ENCODE peak calls at places on chromosomes 16 and 17, in four cellular contexts. One of them, this sample, is unnamed.

GRCh38 chr17:41734139-41734948 is at the start of gene HAP1:
- DNase-seq in GM12892: no peak
- DNase-seq in T-helper 1 cell: no peak
- DNase-seq in effector CD4-positive, alpha-beta T cell: no peak
- DNase-seq in this sample: no peak

GRCh38 chr17:79664925-79665738 is 54.3 kb upstream of the RBFOX3 start:
- DNase-seq in GM12892: no peak
- DNase-seq in T-helper 1 cell: no peak
- DNase-seq in effector CD4-positive, alpha-beta T cell: no peak
- DNase-seq in this sample: no peak

GRCh38 chr16:17273142-17273561 is 197.6 kb downstream of the XYLT1 start:
- DNase-seq in GM12892: no peak
- DNase-seq in T-helper 1 cell: no peak
- DNase-seq in effector CD4-positive, alpha-beta T cell: no peak
- DNase-seq in this sample: no peak

GRCh38 chr17:75783803-75784472 is 668 bp upstream of the UNK start:
- DNase-seq in GM12892: no peak
- DNase-seq in T-helper 1 cell: no peak
- DNase-seq in effector CD4-positive, alpha-beta T cell: no peak
- DNase-seq in this sample: no peak

GRCh38 chr16:58409316-58409973 is 17.2 kb downstream of the GINS3 start:
- DNase-seq in GM12892: no peak
- DNase-seq in T-helper 1 cell: no peak
- DNase-seq in effector CD4-positive, alpha-beta T cell: no peak
- DNase-seq in this sample: no peak

GRCh38 chr17:38598536-38598935 is 7.2 kb downstream of the SRCIN1 start:
- DNase-seq in GM12892: peak
- DNase-seq in T-helper 1 cell: no peak
- DNase-seq in effector CD4-positive, alpha-beta T cell: no peak
- DNase-seq in this sample: no peak

GRCh38 chr16:9003322-9003721 is 39.6 kb upstream of the USP7 start:
- DNase-seq in GM12892: no peak
- DNase-seq in T-helper 1 cell: no peak
- DNase-seq in effector CD4-positive, alpha-beta T cell: no peak
- DNase-seq in this sample: no peak

GRCh38 chr16:77059441-77059840 is 131.5 kb upstream of the MON1B start:
- DNase-seq in GM12892: no peak
- DNase-seq in T-helper 1 cell: no peak
- DNase-seq in effector CD4-positive, alpha-beta T cell: no peak
- DNase-seq in this sample: no peak

GRCh38 chr16:67162439-67163163 is 1.9 kb upstream of the HSF4 start:
- DNase-seq in GM12892: no peak
- DNase-seq in T-helper 1 cell: no peak
- DNase-seq in effector CD4-positive, alpha-beta T cell: no peak
- DNase-seq in this sample: no peak

GRCh38 chr16:67676516-67676915 is 9.9 kb downstream of the C16orf86 start:
- DNase-seq in GM12892: no peak
- DNase-seq in T-helper 1 cell: no peak
- DNase-seq in effector CD4-positive, alpha-beta T cell: no peak
- DNase-seq in this sample: no peak

GRCh38 chr17:17837966-17838962 is 1.5 kb upstream of the SREBF1 start:
- DNase-seq in GM12892: no peak
- DNase-seq in T-helper 1 cell: no peak
- DNase-seq in effector CD4-positive, alpha-beta T cell: no peak
- DNase-seq in this sample: no peak

GRCh38 chr17:37361543-37361942 is 14.2 kb upstream of the C17orf78 start:
- DNase-seq in GM12892: no peak
- DNase-seq in T-helper 1 cell: no peak
- DNase-seq in effector CD4-positive, alpha-beta T cell: no peak
- DNase-seq in this sample: no peak

GRCh38 chr17:12730931-12731521 is 58.3 kb upstream of the ARHGAP44 start:
- DNase-seq in GM12892: no peak
- DNase-seq in T-helper 1 cell: no peak
- DNase-seq in effector CD4-positive, alpha-beta T cell: no peak
- DNase-seq in this sample: no peak

GRCh38 chr16:4372578-4373355 is 1.1 kb downstream of the VASN start:
- DNase-seq in GM12892: no peak
- DNase-seq in T-helper 1 cell: no peak
- DNase-seq in effector CD4-positive, alpha-beta T cell: no peak
- DNase-seq in this sample: no peak

GRCh38 chr17:31580331-31581021 is 189.0 kb downstream of the RAB11FIP4 start:
- DNase-seq in GM12892: no peak
- DNase-seq in T-helper 1 cell: no peak
- DNase-seq in effector CD4-positive, alpha-beta T cell: no peak
- DNase-seq in this sample: no peak

GRCh38 chr17:61395983-61396585 is 3.6 kb upstream of the TBX2 start:
- DNase-seq in GM12892: no peak
- DNase-seq in T-helper 1 cell: no peak
- DNase-seq in effector CD4-positive, alpha-beta T cell: no peak
- DNase-seq in this sample: no peak

GRCh38 chr17:76091526-76092285 is 11.9 kb downstream of the EXOC7 start:
- DNase-seq in GM12892: peak
- DNase-seq in T-helper 1 cell: no peak
- DNase-seq in effector CD4-positive, alpha-beta T cell: no peak
- DNase-seq in this sample: no peak

GRCh38 chr17:17849147-17849820 is 12.5 kb upstream of the SREBF1 start:
- DNase-seq in GM12892: peak
- DNase-seq in T-helper 1 cell: peak
- DNase-seq in effector CD4-positive, alpha-beta T cell: peak
- DNase-seq in this sample: peak

GRCh38 chr16:81369888-81370504 is 55.2 kb downstream of the GAN start:
- DNase-seq in GM12892: no peak
- DNase-seq in T-helper 1 cell: no peak
- DNase-seq in effector CD4-positive, alpha-beta T cell: no peak
- DNase-seq in this sample: no peak

GRCh38 chr16:67716097-67716496 is 3.0 kb downstream of the GFOD2 start:
- DNase-seq in GM12892: no peak
- DNase-seq in T-helper 1 cell: no peak
- DNase-seq in effector CD4-positive, alpha-beta T cell: no peak
- DNase-seq in this sample: no peak

GRCh38 chr17:82330322-82331239 is 3.0 kb downstream of the SECTM1 start:
- DNase-seq in GM12892: peak
- DNase-seq in T-helper 1 cell: no peak
- DNase-seq in effector CD4-positive, alpha-beta T cell: no peak
- DNase-seq in this sample: no peak

GRCh38 chr17:67289174-67289876 is 44.3 kb upstream of the HELZ start:
- DNase-seq in GM12892: no peak
- DNase-seq in T-helper 1 cell: no peak
- DNase-seq in effector CD4-positive, alpha-beta T cell: no peak
- DNase-seq in this sample: no peak

GRCh38 chr17:1365445-1366039 is 34.5 kb downstream of the YWHAE start:
- DNase-seq in GM12892: peak
- DNase-seq in T-helper 1 cell: peak
- DNase-seq in effector CD4-positive, alpha-beta T cell: peak
- DNase-seq in this sample: peak

GRCh38 chr17:77600346-77600745 is 358.2 kb upstream of the TNRC6C start:
- DNase-seq in GM12892: no peak
- DNase-seq in T-helper 1 cell: no peak
- DNase-seq in effector CD4-positive, alpha-beta T cell: no peak
- DNase-seq in this sample: no peak

GRCh38 chr16:14668556-14669223 is 25.4 kb downstream of the PLA2G10 start:
- DNase-seq in GM12892: no peak
- DNase-seq in T-helper 1 cell: no peak
- DNase-seq in effector CD4-positive, alpha-beta T cell: no peak
- DNase-seq in this sample: no peak

GRCh38 chr17:63150994-63151464 is 185.0 kb downstream of the TANC2 start:
- DNase-seq in GM12892: no peak
- DNase-seq in T-helper 1 cell: no peak
- DNase-seq in effector CD4-positive, alpha-beta T cell: no peak
- DNase-seq in this sample: no peak

GRCh38 chr16:77143364-77143763 is 47.6 kb upstream of the MON1B start:
- DNase-seq in GM12892: no peak
- DNase-seq in T-helper 1 cell: no peak
- DNase-seq in effector CD4-positive, alpha-beta T cell: no peak
- DNase-seq in this sample: no peak

GRCh38 chr16:27789150-27789549 is 239.2 kb downstream of the KATNIP start:
- DNase-seq in GM12892: no peak
- DNase-seq in T-helper 1 cell: no peak
- DNase-seq in effector CD4-positive, alpha-beta T cell: no peak
- DNase-seq in this sample: no peak

GRCh38 chr16:87757841-87758426 is 7.9 kb downstream of the KLHDC4 start:
- DNase-seq in GM12892: no peak
- DNase-seq in T-helper 1 cell: no peak
- DNase-seq in effector CD4-positive, alpha-beta T cell: no peak
- DNase-seq in this sample: no peak

GRCh38 chr17:13575922-13576419 is 25.8 kb downstream of the HS3ST3A1 start:
- DNase-seq in GM12892: no peak
- DNase-seq in T-helper 1 cell: no peak
- DNase-seq in effector CD4-positive, alpha-beta T cell: no peak
- DNase-seq in this sample: no peak

GRCh38 chr16:54204756-54205155 is 81.8 kb downstream of the IRX3 start:
- DNase-seq in GM12892: no peak
- DNase-seq in T-helper 1 cell: no peak
- DNase-seq in effector CD4-positive, alpha-beta T cell: no peak
- DNase-seq in this sample: no peak

GRCh38 chr17:7409716-7410115 is 2.1 kb downstream of the NLGN2 start:
- DNase-seq in GM12892: no peak
- DNase-seq in T-helper 1 cell: no peak
- DNase-seq in effector CD4-positive, alpha-beta T cell: no peak
- DNase-seq in this sample: no peak

GRCh38 chr17:42835732-42836131 is 2.5 kb downstream of the PSME3 start:
- DNase-seq in GM12892: no peak
- DNase-seq in T-helper 1 cell: no peak
- DNase-seq in effector CD4-positive, alpha-beta T cell: no peak
- DNase-seq in this sample: no peak

GRCh38 chr17:67700037-67700436 is 17.7 kb upstream of the NOL11 start:
- DNase-seq in GM12892: no peak
- DNase-seq in T-helper 1 cell: no peak
- DNase-seq in effector CD4-positive, alpha-beta T cell: no peak
- DNase-seq in this sample: no peak

GRCh38 chr17:6989779-6990178 is 6.1 kb upstream of the ALOX12 start:
- DNase-seq in GM12892: no peak
- DNase-seq in T-helper 1 cell: no peak
- DNase-seq in effector CD4-positive, alpha-beta T cell: no peak
- DNase-seq in this sample: no peak

GRCh38 chr17:55660171-55660886 is 62.3 kb downstream of the TMEM100 start:
- DNase-seq in GM12892: no peak
- DNase-seq in T-helper 1 cell: no peak
- DNase-seq in effector CD4-positive, alpha-beta T cell: no peak
- DNase-seq in this sample: no peak

GRCh38 chr16:23771027-23771426 is 16.2 kb downstream of the CHP2 start:
- DNase-seq in GM12892: no peak
- DNase-seq in T-helper 1 cell: no peak
- DNase-seq in effector CD4-positive, alpha-beta T cell: no peak
- DNase-seq in this sample: no peak

GRCh38 chr17:1649116-1649843 is 386 bp downstream of the RILP start:
- DNase-seq in GM12892: peak
- DNase-seq in T-helper 1 cell: peak
- DNase-seq in effector CD4-positive, alpha-beta T cell: peak
- DNase-seq in this sample: peak

GRCh38 chr17:33725675-33726271 is 432.7 kb upstream of the ASIC2 start:
- DNase-seq in GM12892: peak
- DNase-seq in T-helper 1 cell: no peak
- DNase-seq in effector CD4-positive, alpha-beta T cell: no peak
- DNase-seq in this sample: no peak